ENCODE peak calls at places on chromosomes 5 and 9, in four cellular contexts. B is heart left ventricle, L is testis, D is IMR-90. G is an unnamed sample.

GRCh38 chr9:15509931-15510788 is 610 bp downstream of the PSIP1 start:
- DNase-seq in B (peak; percentile 40), L (peak; percentile 49), D (no peak), G (no peak)

GRCh38 chr9:104808030-104808614 is 44.2 kb downstream of the NIPSNAP3B start:
- DNase-seq in B (peak; percentile 36), L (no peak), D (peak; percentile 55), G (peak; percentile 33)

GRCh38 chr5:16994576-16994975 is 58.5 kb upstream of the MYO10 start:
- DNase-seq in B (no peak), L (no peak), D (no peak), G (no peak)

GRCh38 chr5:117054808-117055398 is 480.3 kb upstream of the SEMA6A start:
- DNase-seq in B (no peak), L (no peak), D (no peak), G (no peak)

GRCh38 chr5:15234366-15234765 is 265.6 kb upstream of the FBXL7 start:
- DNase-seq in B (no peak), L (no peak), D (peak; percentile 16), G (no peak)

GRCh38 chr5:53151713-53152458 is 42.3 kb upstream of the MOCS2 start:
- DNase-seq in B (no peak), L (no peak), D (peak; percentile 93), G (peak; percentile 63)

GRCh38 chr5:143148461-143149170 is 254.9 kb downstream of the NR3C1 start:
- DNase-seq in B (no peak), L (no peak), D (peak; percentile 76), G (peak; percentile 84)

GRCh38 chr9:35272989-35273388 is 111.2 kb downstream of the UNC13B start:
- DNase-seq in B (no peak), L (no peak), D (peak; percentile 78), G (peak; percentile 63)

GRCh38 chr9:92804727-92805126 is 40.1 kb upstream of the BICD2 start:
- DNase-seq in B (no peak), L (no peak), D (no peak), G (no peak)

GRCh38 chr5:109309326-109310063 is 100.3 kb downstream of the PJA2 start:
- DNase-seq in B (no peak), L (no peak), D (no peak), G (no peak)

GRCh38 chr9:124258765-124259272 is 1.1 kb downstream of the NEK6 start:
- DNase-seq in B (no peak), L (no peak), D (no peak), G (no peak)

GRCh38 chr5:158154226-158155005 is 295.5 kb upstream of the CLINT1 start:
- DNase-seq in B (peak; percentile 30), L (no peak), D (peak; percentile 50), G (peak; percentile 92)

GRCh38 chr5:156920042-156920860 is 42.8 kb downstream of the TIMD4 start:
- DNase-seq in B (no peak), L (no peak), D (no peak), G (no peak)

DNA sequence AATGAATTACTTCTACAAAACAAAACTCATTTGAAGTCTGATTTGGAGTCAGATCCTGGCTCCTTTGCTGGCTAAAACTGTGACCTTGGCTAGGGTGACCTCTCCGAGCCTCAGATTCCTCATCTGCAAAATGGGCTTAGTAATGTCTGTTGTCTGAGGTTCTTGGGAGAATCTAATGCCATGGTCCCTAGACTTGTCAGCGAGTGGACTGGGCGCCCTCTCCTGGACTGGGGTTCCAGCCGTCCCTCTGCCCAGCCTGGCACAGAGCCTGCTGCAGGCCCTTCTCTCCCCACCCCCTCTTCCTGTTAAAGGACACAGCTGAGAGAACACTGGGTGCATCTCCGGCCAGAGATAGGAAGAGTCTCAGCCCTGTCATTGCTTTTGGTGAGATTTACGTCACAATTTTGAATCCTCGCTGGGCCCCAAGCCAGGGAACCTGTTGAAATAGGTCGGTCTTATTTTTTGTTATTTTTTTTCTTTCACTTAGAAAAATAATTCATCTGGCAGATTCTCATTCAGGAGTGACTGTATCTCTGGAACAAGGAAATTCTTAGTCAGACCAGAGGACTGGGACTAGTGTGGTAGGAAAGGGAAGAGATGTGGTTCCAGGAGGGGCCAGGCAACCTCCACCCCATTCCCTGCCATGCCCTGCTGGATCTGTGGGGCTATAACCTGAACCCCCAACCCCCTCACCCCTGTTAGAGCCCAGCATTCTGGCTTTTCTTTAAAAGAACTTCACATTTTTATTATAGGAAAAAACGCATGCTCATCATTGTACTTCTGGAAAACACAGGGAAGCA is 48.2 kb upstream of the RPL26L1 start:
- DNase-seq in B (peak; percentile 68), L (peak; percentile 51), D (peak; percentile 96), G (no peak)
- TF ChIP-seq CTCF in B (no peak), L (no peak), D (peak; percentile 53), G (peak; percentile 18)

GRCh38 chr9:111399772-111400563 is 69.9 kb upstream of the OR2K2 start:
- DNase-seq in B (no peak), L (no peak), D (peak; percentile 21), G (peak; percentile 79)
- TF ChIP-seq CTCF in B (no peak), L (no peak), D (peak; percentile 27), G (peak; percentile 73)

GRCh38 chr9:81083062-81083461 is 606.3 kb downstream of the TLE1 start:
- DNase-seq in B (no peak), L (no peak), D (peak; percentile 40), G (no peak)
- TF ChIP-seq CTCF in B (no peak), L (no peak), D (peak; percentile 16), G (peak; percentile 35)

GRCh38 chr5:176813587-176814312 is 3.4 kb downstream of the UNC5A start:
- DNase-seq in B (no peak), L (no peak), D (no peak), G (no peak)

GRCh38 chr5:176814313-176814685 is 3.9 kb downstream of the UNC5A start:
- DNase-seq in B (no peak), L (no peak), D (no peak), G (no peak)

GRCh38 chr5:176814836-176815438 is 4.6 kb downstream of the UNC5A start:
- DNase-seq in B (no peak), L (no peak), D (no peak), G (no peak)

GRCh38 chr5:176810687-176811501 is 535 bp downstream of the UNC5A start:
- DNase-seq in B (no peak), L (no peak), D (no peak), G (peak; percentile 12)

GRCh38 chr5:176812269-176813259 is 2.2 kb downstream of the UNC5A start:
- DNase-seq in B (no peak), L (peak; percentile 51), D (no peak), G (no peak)
- TF ChIP-seq CTCF in B (no peak), L (no peak), D (peak; percentile 48), G (no peak)

GRCh38 chr5:154370730-154371334 is 75.0 kb upstream of the SAP30L start:
- DNase-seq in B (peak; percentile 55), L (peak; percentile 58), D (no peak), G (no peak)

GRCh38 chr5:154373729-154374179 is 72.0 kb upstream of the SAP30L start:
- DNase-seq in B (no peak), L (no peak), D (no peak), G (no peak)

GRCh38 chr5:154369682-154370081 is 76.1 kb upstream of the SAP30L start:
- DNase-seq in B (no peak), L (no peak), D (peak; percentile 36), G (no peak)

GRCh38 chr5:154370119-154370518 is 75.7 kb upstream of the SAP30L start:
- DNase-seq in B (no peak), L (no peak), D (peak; percentile 56), G (no peak)

DNA sequence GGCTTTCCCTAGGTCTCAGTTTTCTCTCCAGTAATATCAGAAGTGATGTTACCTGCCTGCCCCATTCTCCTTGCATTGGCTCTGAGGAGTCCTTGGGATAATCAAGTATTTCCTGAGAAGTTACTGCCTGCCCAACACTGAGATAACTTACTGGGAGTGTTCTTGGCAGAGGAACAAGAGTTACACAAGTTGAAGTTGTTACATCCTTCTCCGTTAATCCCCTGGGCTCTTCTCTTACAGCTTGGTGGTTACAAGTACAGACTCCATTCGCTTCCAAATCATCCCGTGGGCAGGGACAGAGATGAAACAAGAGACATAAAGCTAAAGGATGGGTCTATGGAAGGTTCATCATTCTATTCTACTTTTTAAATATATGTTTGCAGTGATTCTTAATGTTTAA is 74.1 kb upstream of the SAP30L start:
- DNase-seq in B (no peak), L (peak; percentile 64), D (peak; percentile 90), G (peak; percentile 84)
- TF ChIP-seq CTCF in B (no peak), L (no peak), D (no peak), G (no peak)

DNA sequence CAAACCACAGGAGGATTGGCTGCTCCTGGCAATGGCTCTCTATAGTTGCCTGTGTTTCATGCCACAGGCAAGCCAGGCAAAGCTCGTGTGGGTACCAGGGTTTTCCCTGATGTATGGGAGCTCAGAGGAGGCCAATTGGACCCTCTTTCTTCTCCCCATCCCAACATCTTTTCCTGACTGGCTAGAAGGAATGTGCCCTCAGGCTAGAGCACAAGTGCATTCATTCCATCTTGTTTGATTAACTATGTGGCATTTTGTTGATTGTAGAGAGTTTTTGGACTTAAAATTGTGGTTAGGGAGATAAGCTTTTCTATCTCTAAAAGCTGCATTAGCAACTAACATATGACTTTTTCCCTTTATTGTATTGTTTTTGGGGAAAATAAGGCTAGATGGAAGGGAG is 561.3 kb downstream of the PSAT1 start:
- DNase-seq in B (no peak), L (no peak), D (peak; percentile 29), G (no peak)
- TF ChIP-seq CTCF in B (no peak), L (no peak), D (no peak), G (no peak)

GRCh38 chr9:120711354-120711753 is 2.9 kb downstream of the MEGF9 start:
- DNase-seq in B (no peak), L (no peak), D (no peak), G (peak; percentile 13)
- TF ChIP-seq CTCF in B (no peak), L (no peak), D (no peak), G (peak; percentile 13)

GRCh38 chr5:95399034-95399433 is 7.9 kb downstream of the FAM81B start:
- DNase-seq in B (no peak), L (no peak), D (no peak), G (no peak)

GRCh38 chr5:95401601-95402000 is 10.4 kb downstream of the FAM81B start:
- DNase-seq in B (no peak), L (no peak), D (no peak), G (no peak)

GRCh38 chr5:95406426-95407093 is 15.4 kb downstream of the FAM81B start:
- DNase-seq in B (no peak), L (peak; percentile 29), D (no peak), G (no peak)

GRCh38 chr5:95403996-95404395 is 12.8 kb downstream of the FAM81B start:
- DNase-seq in B (no peak), L (no peak), D (no peak), G (peak; percentile 33)
- TF ChIP-seq CTCF in B (no peak), L (no peak), D (no peak), G (no peak)

DNA sequence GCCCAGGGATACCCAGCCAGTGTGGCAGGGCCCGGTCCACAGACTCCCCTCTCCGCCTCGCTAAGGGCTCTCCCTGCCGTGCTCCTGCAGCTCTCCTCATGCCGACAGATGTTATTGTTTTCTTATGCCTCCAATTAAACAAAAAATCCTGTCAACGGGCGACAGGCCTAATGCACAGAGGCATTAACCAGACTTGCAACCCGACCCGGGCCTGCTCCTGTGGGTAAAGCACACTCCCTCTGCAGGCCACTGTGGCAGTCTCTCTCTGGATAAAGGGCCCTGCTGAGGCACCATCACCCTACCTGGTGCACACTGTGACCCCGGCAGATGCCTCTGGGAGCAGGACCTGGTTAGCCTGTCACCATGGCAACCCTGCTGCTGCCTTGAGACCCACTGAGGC is 27.5 kb upstream of the HAND1 start:
- DNase-seq in B (no peak), L (no peak), D (no peak), G (no peak)
- TF ChIP-seq CTCF in B (no peak), L (no peak), D (no peak), G (no peak)

G was measured in epithelial cell of esophagus.